ENCODE peak calls at places on chromosome 12, in eight cellular contexts. X is D341Med; U is activated naive CD8-positive, alpha-beta T cell treated with anti-CD3 and anti-CD28 coated beads, Interleukin-2, amount 50 U/mL, for 24 hours; H is hepatic stellate cell; L is NCI-H774; D is EL; Q is Caki2; O is GM06990. Z is an unnamed sample.

GRCh38 chr12:111488798-111489197 is 83.1 kb downstream of the SH2B3 start:
- DNase-seq in Q (no peak), L (no peak), H (no peak), D (no peak), O (no peak), X (no peak), U (no peak), Z (no peak)

GRCh38 chr12:122422769-122423257 is 344 bp upstream of the CLIP1 start:
- DNase-seq in O (no peak), U (peak; percentile 50), X (peak; percentile 68), H (peak; percentile 34), L (peak; percentile 41), D (peak; percentile 74), Q (peak; percentile 59), Z (peak; percentile 34)

GRCh38 chr12:77679701-77680100 is 151.0 kb upstream of the NAV3 start:
- DNase-seq in U (no peak), H (no peak), O (no peak), X (no peak), Q (peak; percentile 17), D (no peak), L (no peak), Z (no peak)

GRCh38 chr12:26648584-26648983 is 184.4 kb downstream of the ITPR2 start:
- DNase-seq in Q (peak; percentile 80), O (no peak), D (peak; percentile 93), H (peak; percentile 61), U (no peak), X (no peak), L (no peak), Z (no peak)

GRCh38 chr12:122081108-122081696 is 2.6 kb downstream of the MLXIP start:
- DNase-seq in D (peak; percentile 48), O (no peak), X (no peak), Q (no peak), U (no peak), L (no peak), H (peak; percentile 42), Z (peak; percentile 53)

GRCh38 chr12:22543246-22544037 is 900 bp downstream of the C2CD5 start:
- DNase-seq in O (peak; percentile 76), U (peak; percentile 51), X (peak; percentile 66), D (no peak), Q (peak; percentile 66), L (peak; percentile 83), H (peak; percentile 19), Z (peak; percentile 83)

GRCh38 chr12:108865169-108865568 is 7.8 kb upstream of the SSH1 start:
- DNase-seq in O (no peak), H (no peak), D (no peak), Q (no peak), X (no peak), U (no peak), L (no peak), Z (no peak)

GRCh38 chr12:50103767-50104321 is at the start of gene GPD1:
- DNase-seq in L (peak; percentile 79), O (no peak), U (no peak), H (peak; percentile 75), D (peak; percentile 45), Q (no peak), X (peak; percentile 91), Z (no peak)

GRCh38 chr12:26654623-26655022 is 178.4 kb downstream of the ITPR2 start:
- DNase-seq in L (no peak), D (no peak), O (no peak), H (no peak), U (no peak), X (no peak), Q (no peak), Z (no peak)

Z was measured in GM12865.